ENCODE peak calls at places on chromosomes 12 and 14, in four cellular contexts. A is body of pancreas, J is Peyer's patch, Y is IMR-90. I is an unnamed sample.

GRCh38 chr12:30811966-30812365 is 57.2 kb upstream of the CAPRIN2 start:
- DNase-seq in A (no peak), J (no peak), Y (no peak), I (no peak)

GRCh38 chr12:67068204-67068731 is 200.9 kb upstream of the CAND1 start:
- DNase-seq in A (no peak), J (no peak), Y (no peak), I (no peak)

GRCh38 chr12:95201056-95201670 is 16.1 kb downstream of the FGD6 start:
- DNase-seq in A (no peak), J (no peak), Y (peak; percentile 64), I (no peak)

GRCh38 chr12:119791453-119791852 is 85.7 kb downstream of the CIT start:
- DNase-seq in A (no peak), J (no peak), Y (no peak), I (no peak)

GRCh38 chr14:54470701-54471100 is 18.1 kb downstream of the GMFB start:
- DNase-seq in A (no peak), J (no peak), Y (no peak), I (no peak)

GRCh38 chr14:22394616-22395015 is 194.4 kb downstream of the DAD1 start:
- DNase-seq in A (no peak), J (no peak), Y (no peak), I (no peak)

GRCh38 chr14:37673439-37673838 is 78.0 kb downstream of the TTC6 start:
- DNase-seq in A (no peak), J (no peak), Y (no peak), I (no peak)

GRCh38 chr14:99118046-99118721 is 153.8 kb downstream of the BCL11B start:
- DNase-seq in A (no peak), J (no peak), Y (no peak), I (no peak)

GRCh38 chr14:60981626-60982455 is 796 bp downstream of the SLC38A6 start:
- DNase-seq in A (no peak), J (no peak), Y (peak; percentile 94), I (peak; percentile 81)

GRCh38 chr12:26821212-26821701 is 11.7 kb downstream of the ITPR2 start:
- DNase-seq in A (no peak), J (no peak), Y (peak; percentile 23), I (no peak)

GRCh38 chr12:8692573-8692972 is 5.2 kb upstream of the RIMKLB start:
- DNase-seq in A (no peak), J (peak; percentile 28), Y (peak; percentile 71), I (no peak)

GRCh38 chr12:65632131-65632855 is 192.0 kb upstream of the HMGA2 start:
- DNase-seq in A (no peak), J (no peak), Y (peak; percentile 75), I (no peak)

GRCh38 chr12:32305163-32305562 is 94.2 kb upstream of the FGD4 start:
- DNase-seq in A (no peak), J (no peak), Y (peak; percentile 50), I (peak; percentile 57)

GRCh38 chr12:119006749-119007148 is 25.4 kb downstream of the SRRM4 start:
- DNase-seq in A (no peak), J (no peak), Y (no peak), I (no peak)

GRCh38 chr14:103194256-103195045 is 71.2 kb downstream of the TNFAIP2 start:
- DNase-seq in A (no peak), J (no peak), Y (peak; percentile 66), I (no peak)

GRCh38 chr14:105424861-105425260 is 5.2 kb downstream of the MTA1 start:
- DNase-seq in A (no peak), J (no peak), Y (no peak), I (no peak)
- TF ChIP-seq POLR2A in A (no peak), J (no peak), Y (no peak), I (no peak)

GRCh38 chr12:96338852-96339478 is 61.3 kb downstream of the CDK17 start:
- DNase-seq in A (no peak), J (no peak), Y (no peak), I (no peak)

GRCh38 chr12:96343347-96343954 is 56.8 kb downstream of the CDK17 start:
- DNase-seq in A (no peak), J (no peak), Y (peak; percentile 22), I (no peak)

GRCh38 chr12:96347130-96347699 is 53.0 kb downstream of the CDK17 start:
- DNase-seq in A (no peak), J (no peak), Y (no peak), I (no peak)

GRCh38 chr12:96344124-96344695 is 56.0 kb downstream of the CDK17 start:
- DNase-seq in A (no peak), J (no peak), Y (no peak), I (peak; percentile 21)
- TF ChIP-seq POLR2A in A (no peak), J (no peak), Y (no peak), I (no peak)

DNA sequence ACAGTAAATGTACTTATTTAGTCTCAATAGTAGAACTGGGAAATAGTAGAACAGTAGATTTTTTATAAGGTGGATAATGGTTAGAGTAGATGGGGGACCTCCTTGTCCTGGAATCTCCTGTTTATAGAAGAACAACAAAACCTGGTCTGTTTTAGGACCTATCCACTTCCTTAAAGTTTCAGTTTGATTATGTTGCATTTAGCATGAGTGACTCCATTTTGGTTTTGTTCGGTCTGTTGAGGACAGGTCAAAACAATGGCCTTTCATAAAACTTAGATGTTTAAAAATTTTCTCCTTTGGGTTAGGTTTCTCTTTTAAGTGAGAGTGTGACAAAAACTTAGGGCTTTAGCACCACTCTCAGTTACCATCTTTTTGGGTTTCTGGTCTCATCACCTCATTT is 308.9 kb downstream of the BTG1 start:
- DNase-seq in A (no peak), J (no peak), Y (no peak), I (no peak)
- TF ChIP-seq POLR2A in A (no peak), J (no peak), Y (no peak), I (no peak)

GRCh38 chr12:109097140-109097434 is 310 bp upstream of the UNG start:
- DNase-seq in A (no peak), J (no peak), Y (no peak), I (no peak)

GRCh38 chr12:109098671-109099070 is 1.3 kb downstream of the UNG start:
- DNase-seq in A (no peak), J (no peak), Y (no peak), I (no peak)

GRCh38 chr12:109099426-109100020 is 2.1 kb downstream of the UNG start:
- DNase-seq in A (no peak), J (no peak), Y (no peak), I (no peak)

GRCh38 chr12:109098142-109098652 is 800 bp downstream of the UNG start:
- DNase-seq in A (peak; percentile 65), J (no peak), Y (peak; percentile 60), I (peak; percentile 79)

DNA sequence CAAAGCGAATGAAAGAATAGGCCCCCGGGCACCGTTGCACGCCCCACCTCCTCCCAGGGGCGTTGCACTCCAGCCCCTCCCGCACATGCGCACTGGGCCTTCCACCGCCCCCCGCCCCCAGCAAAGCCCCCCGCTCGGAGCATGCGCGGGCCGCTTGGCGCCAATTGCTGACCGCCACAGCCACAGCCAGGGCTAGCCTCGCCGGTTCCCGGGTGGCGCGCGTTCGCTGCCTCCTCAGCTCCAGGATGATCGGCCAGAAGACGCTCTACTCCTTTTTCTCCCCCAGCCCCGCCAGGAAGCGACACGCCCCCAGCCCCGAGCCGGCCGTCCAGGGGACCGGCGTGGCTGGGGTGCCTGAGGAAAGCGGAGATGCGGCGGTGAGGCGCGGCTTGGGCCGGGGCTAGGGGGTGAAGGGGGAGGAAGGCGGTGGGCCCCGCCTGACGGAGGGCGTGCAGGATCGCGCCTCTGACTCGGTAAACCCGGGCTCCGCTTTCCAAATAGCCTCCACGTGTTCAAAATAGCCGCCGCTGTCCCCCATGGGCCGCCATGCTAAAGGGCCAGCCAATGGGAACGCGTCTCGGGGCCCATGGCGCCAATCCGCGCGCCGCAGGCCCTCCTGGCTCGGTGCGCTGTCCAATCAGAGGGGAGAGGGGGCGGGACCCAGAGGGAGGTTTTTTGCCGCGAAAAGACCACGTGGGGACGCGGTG is at the start of gene UNG:
- DNase-seq in A (peak; percentile 98), J (peak; percentile 98), Y (peak; percentile 91), I (peak; percentile 97)
- TF ChIP-seq POLR2A in A (no peak), J (no peak), Y (no peak), I (no peak)

GRCh38 chr14:104734991-104735779 is 11.2 kb downstream of the ADSS1 start:
- DNase-seq in A (no peak), J (no peak), Y (no peak), I (no peak)
- TF ChIP-seq POLR2A in A (no peak), J (no peak), Y (no peak), I (no peak)

GRCh38 chr14:32620724-32621123 is 291.6 kb downstream of the AKAP6 start:
- DNase-seq in A (no peak), J (no peak), Y (peak; percentile 21), I (no peak)
- TF ChIP-seq POLR2A in A (no peak), J (no peak), Y (no peak), I (no peak)

GRCh38 chr12:122968104-122968503 is 1.8 kb upstream of the ABCB9 start:
- DNase-seq in A (no peak), J (no peak), Y (no peak), I (no peak)

GRCh38 chr12:122965851-122966742 is at the start of gene ABCB9:
- DNase-seq in A (peak; percentile 97), J (peak; percentile 97), Y (peak; percentile 86), I (peak; percentile 97)

GRCh38 chr12:122965356-122965755 is 907 bp downstream of the ABCB9 start:
- DNase-seq in A (no peak), J (no peak), Y (no peak), I (peak; percentile 53)

GRCh38 chr12:122967151-122967550 is 888 bp upstream of the ABCB9 start:
- DNase-seq in A (no peak), J (no peak), Y (no peak), I (no peak)

GRCh38 chr12:122966743-122967058 is 438 bp upstream of the ABCB9 start:
- DNase-seq in A (no peak), J (no peak), Y (no peak), I (no peak)
- TF ChIP-seq POLR2A in A (peak; percentile 52), J (no peak), Y (no peak), I (no peak)

GRCh38 chr12:1796515-1797010 is 23.8 kb upstream of the LRTM2 start:
- DNase-seq in A (peak; percentile 41), J (peak; percentile 57), Y (no peak), I (peak; percentile 66)

GRCh38 chr12:1795221-1795784 is 25.1 kb upstream of the LRTM2 start:
- DNase-seq in A (no peak), J (no peak), Y (no peak), I (no peak)

GRCh38 chr12:1797011-1797901 is 23.1 kb upstream of the LRTM2 start:
- DNase-seq in A (peak; percentile 41), J (peak; percentile 66), Y (no peak), I (peak; percentile 76)

GRCh38 chr12:1794440-1795090 is 25.8 kb upstream of the LRTM2 start:
- DNase-seq in A (no peak), J (no peak), Y (no peak), I (no peak)

DNA sequence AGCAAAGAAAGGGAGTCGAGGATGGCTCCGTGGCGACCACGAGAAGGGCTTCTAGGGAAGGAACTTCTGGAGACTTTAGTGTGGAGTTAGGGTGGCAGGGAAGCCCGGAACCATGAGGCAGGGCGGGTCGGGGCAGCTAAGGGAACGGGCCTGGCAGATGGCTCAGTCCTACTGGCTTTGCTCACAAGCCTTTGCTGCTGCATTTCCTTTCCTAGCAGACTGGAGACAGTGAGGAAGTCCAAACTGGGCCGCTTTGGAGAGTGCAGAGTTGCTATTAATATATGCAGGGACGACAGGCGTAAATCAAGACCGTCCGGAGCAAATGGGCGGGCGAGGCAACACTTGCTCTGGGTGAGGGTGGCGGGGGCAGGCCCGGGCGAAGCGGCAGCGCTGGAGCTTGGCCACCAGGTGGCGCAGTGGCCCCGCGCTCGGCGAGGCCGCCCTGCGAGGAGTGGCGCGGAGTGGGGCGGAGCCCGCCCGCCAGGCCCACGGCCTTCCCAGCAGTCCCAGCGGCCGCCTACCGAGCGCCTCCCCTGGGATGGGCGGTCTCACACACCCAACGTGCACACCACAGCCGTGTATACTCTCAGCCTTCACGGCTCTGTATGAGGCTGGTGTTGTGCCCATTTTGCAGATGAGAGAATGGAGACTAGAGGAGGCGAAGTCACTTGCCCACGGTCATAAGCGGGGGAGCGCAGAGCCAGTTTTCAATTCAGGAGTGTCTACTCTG is 24.4 kb upstream of the LRTM2 start:
- DNase-seq in A (peak; percentile 92), J (peak; percentile 92), Y (peak; percentile 81), I (peak; percentile 96)
- TF ChIP-seq POLR2A in A (peak; percentile 72), J (peak; percentile 85), Y (peak; percentile 43), I (peak; percentile 91)

I was measured in erythroblast.